ENCODE peak calls at places on chromosomes 3 and 15, in eight cellular contexts. U is heart right ventricle, J is RCC 7860, S is kidney glomerular epithelial cell, C is H54, K is pancreas, M is H4, Y is transverse colon. Q is an unnamed sample.

GRCh38 chr15:83654379-83655236 is 685 bp downstream of the ADAMTSL3 start:
- DNase-seq in M (no peak), U (peak), J (no peak), S (no peak), Y (no peak), K (peak), C (no peak), Q (no peak)

GRCh38 chr3:15646924-15647511 is 45.5 kb downstream of the BTD start:
- DNase-seq in M (peak), J (peak), Y (no peak), U (peak), K (peak), C (peak), S (peak), Q (peak)

GRCh38 chr3:155153242-155154186 is 73.4 kb downstream of the MME start:
- DNase-seq in U (no peak), K (no peak), M (no peak), Y (no peak), J (no peak), C (no peak), S (no peak), Q (no peak)

GRCh38 chr3:126350502-126351085 is 6.6 kb downstream of the KLF15 start:
- DNase-seq in Y (peak), M (no peak), U (no peak), S (no peak), K (peak), J (no peak), C (no peak), Q (no peak)

GRCh38 chr3:82386656-82387055 is 625.2 kb upstream of the GBE1 start:
- DNase-seq in K (no peak), C (no peak), S (no peak), Y (no peak), J (no peak), M (no peak), U (no peak), Q (no peak)

GRCh38 chr15:74133071-74133702 is 2.8 kb downstream of the ISLR2 start:
- DNase-seq in Y (no peak), K (no peak), J (no peak), C (no peak), S (no peak), U (no peak), M (no peak), Q (no peak)

GRCh38 chr15:44194397-44195150 is 497 bp downstream of the FRMD5 start:
- DNase-seq in K (peak), Y (peak), J (peak), U (peak), S (peak), C (peak), M (peak), Q (peak)

GRCh38 chr3:84998545-84998944 is 39.8 kb downstream of the CADM2 start:
- DNase-seq in K (no peak), U (no peak), J (no peak), S (no peak), Y (no peak), C (no peak), M (no peak), Q (no peak)

GRCh38 chr3:25916286-25916685 is 126.4 kb downstream of the OXSM start:
- DNase-seq in M (no peak), Y (no peak), J (no peak), U (no peak), S (no peak), K (no peak), C (no peak), Q (no peak)

GRCh38 chr15:78216276-78217229 is 17.8 kb downstream of the ACSBG1 start:
- DNase-seq in Y (peak), M (peak), U (peak), J (peak), C (peak), S (peak), K (peak), Q (peak)

GRCh38 chr3:66031102-66031698 is 7.5 kb downstream of the MAGI1 start:
- DNase-seq in Y (no peak), S (no peak), U (no peak), J (no peak), C (no peak), M (peak), K (no peak), Q (no peak)

GRCh38 chr15:95323798-95324197 is 1006.7 kb upstream of the NR2F2 start:
- DNase-seq in S (peak), C (no peak), U (no peak), J (no peak), K (no peak), M (no peak), Y (no peak), Q (no peak)

GRCh38 chr15:48717458-48717857 is 71.9 kb upstream of the FBN1 start:
- DNase-seq in C (no peak), S (no peak), J (no peak), M (no peak), K (no peak), Y (no peak), U (no peak), Q (no peak)

GRCh38 chr15:38612159-38612863 is 47.7 kb upstream of the RASGRP1 start:
- DNase-seq in K (no peak), J (no peak), C (no peak), U (no peak), Y (no peak), S (no peak), M (no peak), Q (no peak)

GRCh38 chr3:114632757-114633424 is 339.1 kb downstream of the TIGIT start:
- DNase-seq in S (no peak), U (no peak), K (no peak), M (no peak), C (no peak), J (no peak), Y (no peak), Q (no peak)

GRCh38 chr3:177977381-177978158 is 558.7 kb upstream of the KCNMB2 start:
- DNase-seq in C (peak), Y (no peak), M (peak), J (peak), U (no peak), S (peak), K (no peak), Q (no peak)

GRCh38 chr15:67820992-67821783 is 4.1 kb upstream of the SKOR1 start:
- DNase-seq in C (no peak), M (no peak), K (peak), Y (peak), U (peak), J (no peak), S (peak), Q (no peak)

Q was measured in PC-9.